ENCODE peak calls at places on chromosomes 11 and 22, in eight cellular contexts. A is left lung; B is heart left ventricle; N is PC-9; F is right cardiac atrium; O is psoas muscle; C is CD8-positive, alpha-beta memory T cell; E is mammary epithelial cell. M is an unnamed sample.

GRCh38 chr11:86196291-86196690 is 48.3 kb upstream of the EED start:
- DNase-seq in C (no peak), E (no peak), O (no peak), A (no peak), F (no peak), B (no peak), N (no peak), M (peak; percentile 20)

GRCh38 chr22:45318168-45318557 is 8.4 kb downstream of the FAM118A start:
- DNase-seq in O (peak; percentile 79), A (peak; percentile 71), F (peak; percentile 94), N (no peak), B (peak; percentile 85), E (peak; percentile 79), C (peak; percentile 94), M (no peak)

GRCh38 chr11:106399075-106399500 is 321.6 kb downstream of the AASDHPPT start:
- DNase-seq in C (no peak), A (peak; percentile 68), N (peak; percentile 53), B (peak; percentile 59), F (peak; percentile 69), O (peak; percentile 66), E (peak; percentile 93), M (no peak)

GRCh38 chr22:41361716-41362310 is 19.9 kb upstream of the TEF start:
- DNase-seq in F (no peak), O (no peak), E (peak; percentile 17), N (no peak), A (no peak), B (no peak), C (no peak), M (no peak)

GRCh38 chr11:1003159-1003558 is 33.4 kb downstream of the MUC6 start:
- DNase-seq in C (no peak), O (no peak), A (no peak), N (no peak), B (no peak), E (no peak), F (peak; percentile 28), M (no peak)

GRCh38 chr11:32890843-32891656 is 1.6 kb upstream of the QSER1 start:
- DNase-seq in E (no peak), N (no peak), A (no peak), F (no peak), O (no peak), B (no peak), C (no peak), M (no peak)

GRCh38 chr11:131999084-131999483 is 628.7 kb downstream of the NTM start:
- DNase-seq in O (no peak), E (no peak), N (no peak), A (no peak), B (no peak), F (no peak), C (no peak), M (no peak)

GRCh38 chr22:41834005-41834975 is 1.4 kb downstream of the SREBF2 start:
- DNase-seq in A (no peak), F (no peak), E (no peak), B (no peak), C (no peak), N (no peak), O (no peak), M (no peak)

GRCh38 chr22:18112440-18112839 is 1.8 kb downstream of the TUBA8 start:
- DNase-seq in E (no peak), N (no peak), A (no peak), O (no peak), C (no peak), B (no peak), F (no peak), M (no peak)

GRCh38 chr11:119206512-119207299 is 567 bp downstream of the CBL start:
- DNase-seq in B (peak; percentile 83), N (peak; percentile 10), O (peak; percentile 66), A (peak; percentile 71), F (peak; percentile 81), E (no peak), C (peak; percentile 40), M (peak; percentile 64)

GRCh38 chr22:17575681-17576080 is 12.4 kb downstream of the SLC25A18 start:
- DNase-seq in F (no peak), N (no peak), E (no peak), B (no peak), O (no peak), C (no peak), A (no peak), M (no peak)

GRCh38 chr22:40046126-40046525 is 51.4 kb downstream of the FAM83F start:
- DNase-seq in O (no peak), B (no peak), E (no peak), F (no peak), N (no peak), A (no peak), C (no peak), M (no peak)

GRCh38 chr11:17730608-17731462 is 3.7 kb upstream of the KCNC1 start:
- DNase-seq in N (peak; percentile 81), E (peak; percentile 68), A (peak; percentile 70), C (peak; percentile 15), O (peak; percentile 82), F (peak; percentile 89), B (peak; percentile 85), M (peak; percentile 81)

GRCh38 chr11:26839911-26840705 is 118.2 kb upstream of the SLC5A12 start:
- DNase-seq in C (no peak), A (no peak), E (no peak), B (no peak), N (no peak), O (no peak), F (no peak), M (no peak)

GRCh38 chr11:118619444-118620205 is 12.2 kb downstream of the PHLDB1 start:
- DNase-seq in B (peak; percentile 55), C (no peak), N (peak; percentile 70), O (peak; percentile 65), F (peak; percentile 81), A (no peak), E (peak; percentile 94), M (no peak)

GRCh38 chr22:36608987-36609386 is 80.0 kb upstream of the EIF3D start:
- DNase-seq in F (no peak), C (no peak), N (no peak), A (no peak), B (no peak), E (no peak), O (no peak), M (no peak)

GRCh38 chr11:46461461-46461927 is 69.9 kb upstream of the CHRM4 start:
- DNase-seq in E (no peak), C (no peak), B (no peak), F (no peak), O (no peak), A (no peak), N (no peak), M (no peak)

GRCh38 chr11:28674432-28675076 is 566.4 kb downstream of the METTL15 start:
- DNase-seq in F (peak; percentile 39), E (no peak), N (peak; percentile 22), A (no peak), O (no peak), B (no peak), C (no peak), M (peak; percentile 29)

GRCh38 chr22:46008836-46009596 is 32.1 kb upstream of the WNT7B start:
- DNase-seq in E (no peak), A (peak; percentile 27), C (no peak), B (peak; percentile 42), O (peak; percentile 8), F (peak; percentile 37), N (no peak), M (no peak)

GRCh38 chr11:63763506-63764200 is 4.9 kb downstream of the ZFTA start:
- DNase-seq in N (no peak), C (no peak), F (peak; percentile 82), E (no peak), A (no peak), B (peak; percentile 61), O (peak; percentile 61), M (no peak)
- H3K4me3 ChIP-seq in N (no peak overlapping the region), C (no peak overlapping the region), F (peak overlapping the region; percentile 59), E (no peak overlapping the region), A (no peak overlapping the region), B (peak overlapping the region; percentile 62), O (peak overlapping the region; percentile 64), M (no peak overlapping the region)

DNA sequence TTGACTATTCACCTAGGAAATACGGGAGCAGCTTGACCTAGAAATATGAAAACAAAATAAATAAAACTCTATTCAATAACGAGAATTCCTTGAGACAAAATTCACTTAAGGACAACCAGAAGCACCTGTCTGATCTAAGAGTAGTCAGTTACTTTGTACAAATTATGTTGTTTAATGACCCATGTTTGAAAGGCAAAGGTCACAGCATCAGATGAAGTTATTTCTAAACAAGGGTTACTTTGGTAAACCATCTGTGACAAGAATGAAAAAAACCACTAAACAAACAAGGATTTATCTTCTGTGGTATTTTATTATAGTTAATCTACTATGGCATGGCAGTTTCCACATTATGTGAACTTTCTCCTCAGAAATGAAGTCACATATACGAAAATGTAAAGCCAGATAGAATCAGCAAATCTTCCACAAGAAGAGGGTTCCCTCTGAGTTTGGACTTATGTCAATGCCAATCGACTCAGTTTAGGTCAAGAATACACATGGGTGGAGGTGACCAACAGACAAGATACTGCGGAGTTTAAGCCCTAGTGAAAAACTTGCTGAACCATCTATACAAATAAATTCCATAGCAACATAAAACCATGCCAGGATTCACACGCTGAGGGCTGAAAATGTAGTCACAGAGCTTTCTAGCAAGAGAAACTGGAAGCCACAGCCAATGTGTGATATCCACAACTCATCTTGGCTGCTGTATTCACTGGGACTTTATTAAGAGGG is 53.4 kb downstream of the NCAPD3 start:
- DNase-seq in F (no peak), E (no peak), B (no peak), O (no peak), C (no peak), A (no peak), N (no peak), M (no peak)
- H3K9me3 ChIP-seq in F (no peaks in the 10 kb centered on the region), E (no peaks in the 10 kb centered on the region), B (no peaks in the 10 kb centered on the region), O (no peaks in the 10 kb centered on the region), C (no peaks in the 10 kb centered on the region), A (no peaks in the 10 kb centered on the region), N (no peaks in the 10 kb centered on the region), M (no peaks in the 10 kb centered on the region)

GRCh38 chr11:10285148-10285802 is 8.7 kb downstream of the SBF2 start:
- DNase-seq in F (no peak), O (no peak), C (no peak), N (no peak), E (no peak), A (no peak), B (no peak), M (no peak)
- H3K4me3 ChIP-seq in F (no peak overlapping the region), O (no peak overlapping the region), C (no peak overlapping the region), N (no peak overlapping the region), E (no peak overlapping the region), A (no peak overlapping the region), B (no peak overlapping the region), M (no peak overlapping the region)

GRCh38 chr22:47647720-47648119 is 885.3 kb downstream of the TBC1D22A start:
- DNase-seq in E (no peak), B (no peak), F (no peak), C (no peak), N (no peak), O (no peak), A (no peak), M (no peak)

GRCh38 chr22:47653921-47654320 is 891.5 kb downstream of the TBC1D22A start:
- DNase-seq in N (no peak), O (no peak), C (no peak), E (no peak), F (no peak), B (no peak), A (no peak), M (no peak)

GRCh38 chr22:47654922-47655451 is 892.5 kb downstream of the TBC1D22A start:
- DNase-seq in N (no peak), B (no peak), E (no peak), O (no peak), F (no peak), A (no peak), C (no peak), M (no peak)

GRCh38 chr22:47647181-47647580 is 884.7 kb downstream of the TBC1D22A start:
- DNase-seq in C (no peak), F (no peak), N (no peak), B (no peak), A (no peak), E (no peak), O (no peak), M (no peak)

GRCh38 chr22:47651216-47651987 is 889.0 kb downstream of the TBC1D22A start:
- DNase-seq in A (no peak), E (no peak), O (no peak), C (no peak), N (no peak), B (no peak), F (no peak), M (no peak)
- H3K9me3 ChIP-seq in A (no peaks in the 10 kb centered on the region), E (peaks cover 27% of the 10 kb centered on the region), O (no peaks in the 10 kb centered on the region), C (no peaks in the 10 kb centered on the region), N (no peaks in the 10 kb centered on the region), B (no peaks in the 10 kb centered on the region), F (no peaks in the 10 kb centered on the region), M (no peaks in the 10 kb centered on the region)

M was measured in Caco-2.